ENCODE peak calls at places on chromosome 12, in seven cellular contexts. E is fibroblast of pulmonary artery, G is germinal center, Z is HEK293T, B is NCI-H446 treated with DMSO at 0.1 percent for 48 hours, D is ovary, P is A549. O is an unnamed sample.

GRCh38 chr12:75951399-75952228 is 80.0 kb downstream of the PHLDA1 start:
- DNase-seq in E (no peak), G (no peak), Z (no peak), B (no peak), D (no peak), P (peak), O (no peak)

GRCh38 chr12:88775742-88776151 is 195.5 kb upstream of the KITLG start:
- DNase-seq in E (no peak), G (no peak), Z (no peak), B (no peak), D (no peak), P (no peak), O (no peak)

GRCh38 chr12:3223601-3224529 is 146.7 kb downstream of the TSPAN9 start:
- DNase-seq in E (no peak), G (no peak), Z (no peak), B (no peak), D (no peak), P (no peak), O (no peak)

GRCh38 chr12:92338671-92339070 is 193.0 kb upstream of the BTG1 start:
- DNase-seq in E (peak), G (no peak), Z (no peak), B (no peak), D (no peak), P (no peak), O (no peak)

GRCh38 chr12:103705927-103706326 is 118.9 kb downstream of the STAB2 start:
- DNase-seq in E (no peak), G (no peak), Z (peak), B (no peak), D (no peak), P (peak), O (no peak)

GRCh38 chr12:1572731-1573130 is 21.6 kb downstream of the FBXL14 start:
- DNase-seq in E (no peak), G (no peak), Z (no peak), B (no peak), D (no peak), P (no peak), O (no peak)

GRCh38 chr12:12398026-12398859 is 41.4 kb downstream of the BORCS5 start:
- DNase-seq in E (peak), G (no peak), Z (no peak), B (peak), D (peak), P (peak), O (no peak)

GRCh38 chr12:92147491-92147890 is 1.8 kb upstream of the BTG1 start:
- DNase-seq in E (no peak), G (no peak), Z (no peak), B (no peak), D (no peak), P (no peak), O (no peak)

GRCh38 chr12:47705239-47705570 is 625 bp downstream of the RPAP3 start:
- DNase-seq in E (peak), G (no peak), Z (no peak), B (no peak), D (no peak), P (no peak), O (no peak)

GRCh38 chr12:89856431-89856830 is 147.8 kb upstream of the ATP2B1 start:
- DNase-seq in E (peak), G (peak), Z (no peak), B (no peak), D (no peak), P (no peak), O (no peak)

GRCh38 chr12:23202746-23203145 is 577.8 kb downstream of the ETNK1 start:
- DNase-seq in E (no peak), G (no peak), Z (no peak), B (no peak), D (no peak), P (no peak), O (no peak)

GRCh38 chr12:3775385-3776035 is 22.6 kb upstream of the CRACR2A start:
- DNase-seq in E (no peak), G (no peak), Z (no peak), B (no peak), D (no peak), P (no peak), O (no peak)

GRCh38 chr12:91053951-91054715 is 3.7 kb downstream of the KERA start:
- DNase-seq in E (peak), G (no peak), Z (no peak), B (no peak), D (peak), P (peak), O (no peak)

GRCh38 chr12:40331886-40332285 is 107.1 kb downstream of the LRRK2 start:
- DNase-seq in E (no peak), G (no peak), Z (no peak), B (no peak), D (no peak), P (no peak), O (no peak)

GRCh38 chr12:66746489-66747201 is 67.8 kb upstream of the GRIP1 start:
- DNase-seq in E (no peak), G (no peak), Z (no peak), B (no peak), D (no peak), P (no peak), O (no peak)

GRCh38 chr12:87413784-87414183 is 615.4 kb downstream of the C12orf50 start:
- DNase-seq in E (peak), G (no peak), Z (no peak), B (peak), D (no peak), P (no peak), O (no peak)

GRCh38 chr12:6310771-6311610 is 509 bp downstream of the PLEKHG6 start:
- DNase-seq in E (no peak), G (no peak), Z (no peak), B (no peak), D (no peak), P (no peak), O (no peak)

GRCh38 chr12:54629925-54630324 is 4.8 kb downstream of the LACRT start:
- DNase-seq in E (no peak), G (no peak), Z (no peak), B (no peak), D (no peak), P (no peak), O (no peak)

GRCh38 chr12:3432176-3432742 is 58.7 kb upstream of the PRMT8 start:
- DNase-seq in E (peak), G (no peak), Z (no peak), B (no peak), D (no peak), P (no peak), O (no peak)

GRCh38 chr12:113145720-113146551 is 3.6 kb upstream of the CFAP73 start:
- DNase-seq in E (peak), G (no peak), Z (no peak), B (no peak), D (no peak), P (no peak), O (no peak)

GRCh38 chr12:131066886-131067490 is 113.3 kb downstream of the ADGRD1 start:
- DNase-seq in E (no peak), G (no peak), Z (no peak), B (no peak), D (peak), P (no peak), O (no peak)

GRCh38 chr12:64824500-64825142 is at the start of gene TBC1D30:
- DNase-seq in E (peak), G (peak), Z (peak), B (peak), D (peak), P (no peak), O (peak)

GRCh38 chr12:57524814-57525614 is 2.4 kb downstream of the MBD6 start:
- DNase-seq in E (no peak), G (no peak), Z (no peak), B (no peak), D (no peak), P (no peak), O (no peak)

GRCh38 chr12:94640134-94640928 is 10.0 kb downstream of the TMCC3 start:
- DNase-seq in E (peak), G (no peak), Z (no peak), B (no peak), D (no peak), P (no peak), O (no peak)

GRCh38 chr12:43812042-43812441 is 5.9 kb upstream of the TWF1 start:
- DNase-seq in E (no peak), G (no peak), Z (no peak), B (no peak), D (no peak), P (no peak), O (no peak)

GRCh38 chr12:27344760-27345159 is 12.1 kb downstream of the BMAL2 start:
- DNase-seq in E (no peak), G (no peak), Z (no peak), B (no peak), D (no peak), P (no peak), O (no peak)

GRCh38 chr12:90004319-90005074 is 295.9 kb upstream of the ATP2B1 start:
- DNase-seq in E (no peak), G (no peak), Z (no peak), B (no peak), D (no peak), P (no peak), O (no peak)

GRCh38 chr12:88111074-88111652 is 30.7 kb downstream of the CEP290 start:
- DNase-seq in E (peak), G (no peak), Z (peak), B (no peak), D (no peak), P (peak), O (peak)

GRCh38 chr12:8513203-8513602 is at the start of gene CLEC4D:
- DNase-seq in E (no peak), G (no peak), Z (no peak), B (no peak), D (no peak), P (no peak), O (no peak)

GRCh38 chr12:69240625-69240984 is 1.2 kb downstream of the CPSF6 start:
- DNase-seq in E (no peak), G (no peak), Z (no peak), B (no peak), D (no peak), P (peak), O (no peak)

GRCh38 chr12:113418213-113418879 is 3.8 kb upstream of the SDSL start:
- DNase-seq in E (peak), G (no peak), Z (no peak), B (no peak), D (peak), P (peak), O (no peak)